ENCODE peak calls at places on chromosome 22, in seven cellular contexts. I is GM23248, G is neural progenitor cell, L is cardiac muscle cell, C is hepatocyte, K is spleen, M is HCT116. Z is an unnamed sample.

GRCh38 chr22:41576877-41577276 is 12.8 kb downstream of the PMM1 start:
- DNase-seq in I (peak; percentile 62), G (peak; percentile 86), L (peak; percentile 77), C (peak; percentile 74), K (no peak), M (peak; percentile 35), Z (peak; percentile 60)

GRCh38 chr22:27576413-27576812 is 225.1 kb downstream of the MN1 start:
- DNase-seq in I (no peak), G (no peak), L (no peak), C (no peak), K (no peak), M (no peak), Z (no peak)

GRCh38 chr22:45994516-45995404 is 17.8 kb upstream of the WNT7B start:
- DNase-seq in I (peak; percentile 80), G (peak; percentile 77), L (peak; percentile 78), C (peak; percentile 76), K (peak; percentile 95), M (no peak), Z (peak; percentile 88)

GRCh38 chr22:37498289-37498909 is 12.2 kb upstream of the MFNG start:
- DNase-seq in I (no peak), G (peak; percentile 89), L (peak; percentile 69), C (peak; percentile 83), K (peak; percentile 87), M (no peak), Z (peak; percentile 71)

GRCh38 chr22:19037282-19038163 is 84.7 kb downstream of the DGCR2 start:
- DNase-seq in I (no peak), G (no peak), L (no peak), C (no peak), K (no peak), M (no peak), Z (no peak)

GRCh38 chr22:27019827-27020226 is 362.4 kb downstream of the MIAT start:
- DNase-seq in I (no peak), G (no peak), L (no peak), C (peak; percentile 31), K (no peak), M (no peak), Z (no peak)

GRCh38 chr22:41048791-41049717 is 43.3 kb upstream of the EP300 start:
- DNase-seq in I (peak; percentile 84), G (peak; percentile 74), L (peak; percentile 45), C (peak; percentile 83), K (peak; percentile 76), M (no peak), Z (peak; percentile 34)

GRCh38 chr22:25757686-25758085 is 15.7 kb downstream of the MYO18B start:
- DNase-seq in I (no peak), G (no peak), L (no peak), C (no peak), K (no peak), M (no peak), Z (no peak)

GRCh38 chr22:28730146-28730545 is 11.5 kb downstream of the CHEK2 start:
- DNase-seq in I (no peak), G (no peak), L (no peak), C (no peak), K (no peak), M (no peak), Z (no peak)

GRCh38 chr22:42243802-42244060 is 26.7 kb downstream of the TCF20 start:
- DNase-seq in I (no peak), G (no peak), L (no peak), C (no peak), K (no peak), M (no peak), Z (no peak)

GRCh38 chr22:19723165-19723989 is at the start of gene GP1BB:
- DNase-seq in I (no peak), G (peak; percentile 81), L (peak; percentile 90), C (peak; percentile 72), K (no peak), M (no peak), Z (peak; percentile 68)

DNA sequence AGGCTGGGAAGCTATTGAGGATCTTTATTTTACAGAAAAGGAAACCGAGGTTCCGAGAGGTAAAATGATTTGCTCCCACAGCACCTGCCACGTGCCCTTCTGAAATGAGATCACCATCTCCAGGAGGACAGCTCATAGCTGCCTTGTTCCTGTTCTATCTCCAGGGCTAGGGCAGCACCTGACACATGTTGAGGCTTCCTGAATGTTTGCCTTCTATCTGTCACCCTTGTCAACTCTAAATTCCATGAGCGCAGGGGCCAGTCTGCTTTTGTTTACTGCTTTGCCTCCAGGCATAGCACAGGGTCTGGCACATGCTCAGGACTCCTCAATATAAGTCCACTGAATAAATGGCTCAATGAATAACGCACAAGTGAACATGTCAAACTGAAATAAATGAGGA is 24.1 kb downstream of the ASCC2 start:
- DNase-seq in I (no peak), G (no peak), L (no peak), C (peak; percentile 29), K (no peak), M (no peak), Z (no peak)
- H3K4me1 ChIP-seq in I (peaks cover 6% of the 10 kb centered on the region), G (peaks cover 6% of the 10 kb centered on the region), L (no peaks in the 10 kb centered on the region), C (peaks cover 11% of the 10 kb centered on the region), K (no peaks in the 10 kb centered on the region), M (no peaks in the 10 kb centered on the region), Z (peaks cover 42% of the 10 kb centered on the region)

GRCh38 chr22:49638001-49638400 is 189.7 kb downstream of the BRD1 start:
- DNase-seq in I (no peak), G (no peak), L (no peak), C (no peak), K (no peak), M (no peak), Z (no peak)

GRCh38 chr22:49637255-49637760 is 190.4 kb downstream of the BRD1 start:
- DNase-seq in I (no peak), G (no peak), L (no peak), C (no peak), K (no peak), M (no peak), Z (no peak)

GRCh38 chr22:49634006-49634772 is 193.5 kb downstream of the BRD1 start:
- DNase-seq in I (no peak), G (no peak), L (no peak), C (no peak), K (no peak), M (no peak), Z (no peak)

GRCh38 chr22:49636649-49637048 is 191.0 kb downstream of the BRD1 start:
- DNase-seq in I (no peak), G (no peak), L (no peak), C (no peak), K (no peak), M (no peak), Z (no peak)

GRCh38 chr22:49636214-49636613 is 191.5 kb downstream of the BRD1 start:
- DNase-seq in I (no peak), G (no peak), L (no peak), C (no peak), K (no peak), M (no peak), Z (no peak)
- H3K27ac ChIP-seq in I (no peak overlapping the region), G (no peak overlapping the region), L (no peak overlapping the region), C (no peak overlapping the region), K (no peak overlapping the region), M (no peak overlapping the region), Z (no peak overlapping the region)

DNA sequence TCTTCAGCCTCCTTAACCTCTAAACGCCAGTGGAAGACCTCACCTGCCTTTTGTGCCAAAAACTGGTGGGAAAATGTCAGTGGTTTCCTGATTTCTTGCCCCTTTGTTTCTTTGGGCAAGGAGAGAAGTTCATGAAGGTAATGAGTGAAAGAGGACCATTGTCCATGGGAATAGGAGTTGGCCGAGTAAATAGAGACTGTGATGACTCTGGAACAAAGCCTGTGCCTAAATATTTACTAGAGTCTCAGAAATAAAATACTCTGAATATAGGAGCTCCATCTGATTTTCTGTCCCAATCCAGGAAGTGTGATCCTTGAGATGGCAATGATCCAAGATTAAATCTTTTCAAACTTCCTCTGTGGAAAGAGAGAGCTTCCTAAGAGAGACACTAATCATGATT is 12.0 kb downstream of the SLC5A1 start:
- DNase-seq in I (no peak), G (no peak), L (no peak), C (no peak), K (no peak), M (no peak), Z (no peak)
- H3K4me1 ChIP-seq in I (peaks cover 10% of the 10 kb centered on the region), G (no peaks in the 10 kb centered on the region), L (peaks cover 14% of the 10 kb centered on the region), C (peaks cover 23% of the 10 kb centered on the region), K (no peaks in the 10 kb centered on the region), M (peaks cover 18% of the 10 kb centered on the region), Z (peaks cover 5% of the 10 kb centered on the region)

DNA sequence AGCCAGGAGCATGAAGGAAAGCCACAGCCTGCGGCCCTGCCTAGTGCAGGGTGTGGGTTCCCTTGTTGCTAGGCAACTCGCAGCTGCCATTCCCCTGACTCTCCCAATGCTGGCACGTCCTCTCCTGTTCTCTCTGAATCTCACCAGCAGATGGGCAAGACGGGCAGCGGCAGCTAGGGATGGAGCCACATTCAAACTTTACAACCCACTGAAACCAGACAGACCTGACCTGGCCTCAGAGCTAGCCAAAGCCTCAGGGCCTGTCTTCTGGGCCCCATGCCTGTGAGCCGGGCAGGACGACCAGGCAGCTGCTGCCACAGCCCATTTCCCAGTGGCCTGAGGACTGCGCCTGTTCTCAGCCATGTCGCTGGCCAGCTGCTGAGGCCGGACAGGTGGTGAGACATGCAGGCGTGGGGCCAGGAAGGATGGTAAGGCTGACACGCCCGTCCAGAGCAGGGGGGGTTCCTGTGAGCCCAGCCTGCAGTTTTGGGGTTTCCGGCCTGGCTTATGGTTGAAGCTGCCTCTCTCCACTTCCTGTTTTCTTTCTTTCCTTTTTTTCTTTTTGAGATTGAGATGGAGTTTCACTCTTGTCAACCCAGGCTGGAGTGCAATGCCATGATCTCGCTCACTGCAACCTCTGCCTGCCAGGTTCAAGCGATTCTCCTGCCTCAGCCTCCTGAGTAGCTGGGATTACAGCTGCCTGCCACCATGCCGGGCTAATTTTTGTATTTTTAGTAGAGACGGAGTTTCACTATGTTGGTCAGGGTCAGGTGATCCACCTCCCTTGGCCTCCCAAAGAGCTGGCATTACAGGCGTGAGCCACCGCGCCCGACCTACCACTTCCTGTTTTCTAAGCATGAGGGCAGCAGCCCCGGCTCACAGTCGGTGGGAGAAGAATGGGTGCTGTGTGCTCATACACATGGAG is 4.1 kb downstream of the SUN2 start:
- DNase-seq in I (no peak), G (no peak), L (no peak), C (no peak), K (peak; percentile 95), M (no peak), Z (peak; percentile 63)
- H3K27ac ChIP-seq in I (no peak overlapping the region), G (no peak overlapping the region), L (no peak overlapping the region), C (no peak overlapping the region), K (peak overlapping the region; percentile 97), M (no peak overlapping the region), Z (peak overlapping the region; percentile 0)

GRCh38 chr22:31177420-31178162 is 17.6 kb downstream of the RNF185 start:
- DNase-seq in I (peak; percentile 96), G (no peak), L (no peak), C (peak; percentile 45), K (no peak), M (no peak), Z (no peak)
- H3K4me1 ChIP-seq in I (peaks cover 62% of the 10 kb centered on the region), G (no peaks in the 10 kb centered on the region), L (no peaks in the 10 kb centered on the region), C (peaks cover 4% of the 10 kb centered on the region), K (peaks cover 14% of the 10 kb centered on the region), M (peaks cover 25% of the 10 kb centered on the region), Z (peaks cover 14% of the 10 kb centered on the region)

DNA sequence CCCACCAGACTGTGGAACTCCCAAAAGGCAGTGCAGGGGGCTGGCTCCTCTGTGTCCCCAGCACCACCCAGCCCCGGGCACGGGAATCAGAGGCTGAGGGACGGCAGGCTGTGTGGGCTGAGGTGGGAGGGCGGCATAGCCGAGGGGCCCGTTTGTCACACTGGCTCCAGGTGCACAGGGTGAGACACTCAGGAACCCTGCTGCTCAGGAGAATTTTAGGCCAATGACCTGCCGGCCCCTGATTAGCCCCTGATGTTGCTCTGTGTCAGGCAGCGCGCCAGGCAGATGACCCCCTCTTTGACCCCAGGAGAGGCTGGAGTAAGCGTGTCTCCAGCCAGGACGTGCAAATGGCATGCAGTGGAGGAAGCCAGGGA is 52.7 kb downstream of the RTL6 start:
- DNase-seq in I (no peak), G (no peak), L (no peak), C (no peak), K (peak; percentile 61), M (no peak), Z (no peak)
- H3K27ac ChIP-seq in I (no peak overlapping the region), G (no peak overlapping the region), L (no peak overlapping the region), C (no peak overlapping the region), K (no peak overlapping the region), M (no peak overlapping the region), Z (no peak overlapping the region)